ENCODE peak calls at places on chromosomes 2 and 18, in eight cellular contexts. G is activated T-helper 1 cell treated with Interleukin-2 at 50 U/mL for 16 hours; W is GM06990; R is K562; U is activated naive CD8-positive, alpha-beta T cell treated with anti-CD3 and anti-CD28 coated beads, Interleukin-2, amount 50 U/mL, for 24 hours; E is body of pancreas; J is amniotic stem cell; M is activated CD4-positive, CD25-positive, alpha-beta regulatory T cell treated with anti-CD3 and anti-CD28 coated beads, Interleukin-2, amount 50 U/mL, for 72 hours. F is an unnamed sample.

GRCh38 chr2:74128206-74128605 is 19.5 kb downstream of the BOLA3 start:
- DNase-seq in G (no peak), W (no peak), R (no peak), U (no peak), E (no peak), J (no peak), M (no peak), F (no peak)

GRCh38 chr2:233301811-233302210 is 5.8 kb upstream of the SAG start:
- DNase-seq in G (no peak), W (no peak), R (no peak), U (no peak), E (no peak), J (no peak), M (no peak), F (no peak)

GRCh38 chr2:174824098-174824497 is 59.8 kb upstream of the CHRNA1 start:
- DNase-seq in G (no peak), W (no peak), R (no peak), U (no peak), E (no peak), J (no peak), M (no peak), F (no peak)

GRCh38 chr2:64650722-64651338 is 2.9 kb downstream of the SERTAD2 start:
- DNase-seq in G (no peak), W (no peak), R (no peak), U (no peak), E (peak), J (no peak), M (no peak), F (peak)

GRCh38 chr2:212854116-212854515 is 297.3 kb downstream of the IKZF2 start:
- DNase-seq in G (no peak), W (no peak), R (no peak), U (no peak), E (no peak), J (no peak), M (no peak), F (no peak)

GRCh38 chr2:144099746-144100438 is 420.0 kb downstream of the ZEB2 start:
- DNase-seq in G (no peak), W (no peak), R (no peak), U (no peak), E (no peak), J (peak), M (no peak), F (no peak)

GRCh38 chr2:168136392-168136977 is 110.9 kb downstream of the STK39 start:
- DNase-seq in G (no peak), W (peak), R (peak), U (no peak), E (no peak), J (no peak), M (no peak), F (no peak)

GRCh38 chr2:237413293-237414055 is 490 bp downstream of the COL6A3 start:
- DNase-seq in G (no peak), W (no peak), R (no peak), U (no peak), E (no peak), J (no peak), M (no peak), F (no peak)

GRCh38 chr2:157789933-157790511 is 86.1 kb downstream of the ACVR1 start:
- DNase-seq in G (no peak), W (no peak), R (no peak), U (no peak), E (peak), J (no peak), M (no peak), F (peak)

GRCh38 chr2:109376115-109376514 is 237.7 kb downstream of the SEPTIN10 start:
- DNase-seq in G (no peak), W (no peak), R (no peak), U (no peak), E (no peak), J (no peak), M (peak), F (no peak)

GRCh38 chr2:151616760-151617339 is 117.4 kb downstream of the NEB start:
- DNase-seq in G (no peak), W (no peak), R (no peak), U (no peak), E (no peak), J (no peak), M (no peak), F (no peak)

GRCh38 chr2:196453613-196454047 is 185.9 kb upstream of the CCDC150 start:
- DNase-seq in G (no peak), W (no peak), R (peak), U (peak), E (peak), J (no peak), M (no peak), F (peak)

GRCh38 chr2:45265336-45265735 is 256.1 kb upstream of the SIX2 start:
- DNase-seq in G (no peak), W (no peak), R (no peak), U (no peak), E (no peak), J (no peak), M (no peak), F (no peak)

GRCh38 chr18:49569701-49570100 is 7.8 kb downstream of the LIPG start:
- DNase-seq in G (no peak), W (no peak), R (no peak), U (no peak), E (no peak), J (no peak), M (no peak), F (no peak)

GRCh38 chr2:68432696-68433658 is 34.1 kb downstream of the FBXO48 start:
- DNase-seq in G (no peak), W (no peak), R (no peak), U (no peak), E (no peak), J (no peak), M (no peak), F (no peak)

GRCh38 chr2:18662689-18663088 is 73.3 kb upstream of the NT5C1B start:
- DNase-seq in G (no peak), W (no peak), R (no peak), U (no peak), E (no peak), J (no peak), M (no peak), F (no peak)

GRCh38 chr18:5415035-5415434 is 119.5 kb upstream of the ZBTB14 start:
- DNase-seq in G (no peak), W (no peak), R (no peak), U (no peak), E (no peak), J (no peak), M (no peak), F (no peak)

GRCh38 chr2:24359129-24359528 is 1.2 kb downstream of the ITSN2 start:
- DNase-seq in G (no peak), W (no peak), R (no peak), U (no peak), E (no peak), J (no peak), M (no peak), F (no peak)

GRCh38 chr2:20330202-20330601 is 20.4 kb downstream of the PUM2 start:
- DNase-seq in G (no peak), W (no peak), R (no peak), U (no peak), E (no peak), J (no peak), M (no peak), F (no peak)

GRCh38 chr2:29700560-29700959 is 220.8 kb downstream of the ALK start:
- DNase-seq in G (no peak), W (no peak), R (no peak), U (no peak), E (no peak), J (no peak), M (no peak), F (no peak)

GRCh38 chr18:72075040-72075439 is 469.1 kb downstream of the CBLN2 start:
- DNase-seq in G (no peak), W (no peak), R (no peak), U (no peak), E (peak), J (no peak), M (no peak), F (peak)

GRCh38 chr2:234993547-234993981 is 41.7 kb downstream of the SH3BP4 start:
- DNase-seq in G (no peak), W (no peak), R (no peak), U (no peak), E (peak), J (no peak), M (no peak), F (no peak)

GRCh38 chr18:3478262-3478978 is 28.4 kb downstream of the TGIF1 start:
- DNase-seq in G (no peak), W (no peak), R (no peak), U (no peak), E (no peak), J (no peak), M (no peak), F (no peak)

GRCh38 chr2:134391751-134392160 is 137.9 kb downstream of the MGAT5 start:
- DNase-seq in G (no peak), W (peak), R (no peak), U (no peak), E (no peak), J (no peak), M (no peak), F (peak)

GRCh38 chr2:184154438-184154837 is 443.9 kb upstream of the ZNF804A start:
- DNase-seq in G (no peak), W (no peak), R (no peak), U (no peak), E (no peak), J (no peak), M (no peak), F (no peak)